ENCODE peak calls at places on chromosome 5, in nine cellular contexts. Q, B, U, D, M, J, O, E and S are unnamed samples.

GRCh38 chr5:96083361-96083881 is 121.8 kb upstream of the ELL2 start:
- DNase-seq in U (no peak), M (no peak), D (no peak), O (peak; percentile 78), Q (no peak), E (no peak), B (no peak), J (peak; percentile 27), S (no peak)

GRCh38 chr5:109825450-109825849 is 135.7 kb downstream of the MAN2A1 start:
- DNase-seq in B (peak; percentile 14), Q (no peak), E (no peak), J (peak; percentile 43), D (no peak), M (no peak), U (no peak), O (no peak), S (no peak)

GRCh38 chr5:5316333-5316732 is 106.1 kb upstream of the ICE1 start:
- DNase-seq in J (no peak), Q (no peak), U (no peak), D (no peak), M (no peak), B (no peak), E (no peak), O (peak; percentile 55), S (no peak)

GRCh38 chr5:68798877-68799276 is 294.9 kb upstream of the SLC30A5 start:
- DNase-seq in O (no peak), B (no peak), E (no peak), U (no peak), J (no peak), Q (no peak), D (no peak), M (no peak), S (no peak)

GRCh38 chr5:861442-862366 is 10.9 kb upstream of the ZDHHC11 start:
- DNase-seq in Q (no peak), B (no peak), M (no peak), J (no peak), D (no peak), E (no peak), O (no peak), U (no peak), S (no peak)

GRCh38 chr5:56314536-56314935 is 81.4 kb upstream of the ANKRD55 start:
- DNase-seq in B (peak; percentile 57), O (peak; percentile 85), Q (no peak), U (no peak), D (no peak), M (no peak), E (no peak), J (no peak), S (no peak)

GRCh38 chr5:141669519-141669918 is 12.5 kb downstream of the ARAP3 start:
- DNase-seq in B (no peak), D (no peak), J (no peak), E (no peak), U (no peak), Q (no peak), M (no peak), O (no peak), S (no peak)

GRCh38 chr5:40682431-40683017 is 2.8 kb downstream of the PTGER4 start:
- DNase-seq in E (no peak), M (peak; percentile 74), O (no peak), B (no peak), D (no peak), U (no peak), Q (no peak), J (peak; percentile 48), S (no peak)

GRCh38 chr5:175616083-175616482 is 41.8 kb upstream of the HRH2 start:
- DNase-seq in O (no peak), M (no peak), D (no peak), U (no peak), B (no peak), Q (no peak), J (no peak), E (no peak), S (no peak)

GRCh38 chr5:112210430-112211005 is 208.6 kb downstream of the EPB41L4A start:
- DNase-seq in B (peak; percentile 57), O (peak; percentile 41), M (no peak), D (no peak), E (no peak), U (no peak), J (peak; percentile 17), Q (peak; percentile 24), S (peak; percentile 34)

GRCh38 chr5:1352231-1352825 is 7.4 kb upstream of the CLPTM1L start:
- DNase-seq in D (no peak), Q (no peak), O (no peak), M (no peak), B (no peak), J (no peak), E (no peak), U (no peak), S (no peak)

DNA sequence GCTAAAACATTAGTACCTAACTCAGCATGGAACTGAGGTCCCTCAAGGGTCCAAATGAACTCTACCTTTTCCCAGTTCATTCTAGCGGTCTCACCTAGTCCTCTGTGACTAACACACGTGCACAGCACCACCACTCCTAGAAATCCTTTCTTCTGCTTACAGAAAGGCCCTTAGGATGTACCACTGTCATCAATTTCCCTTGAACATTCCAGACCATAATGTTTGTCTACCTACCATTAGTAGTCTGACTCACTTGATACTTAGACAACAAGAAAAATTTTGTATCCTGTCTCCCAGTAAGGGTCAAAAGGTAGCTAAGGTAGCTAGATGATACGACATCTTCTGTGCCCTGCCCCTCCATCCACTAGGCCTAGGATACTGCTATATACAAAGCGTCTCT is 166.6 kb downstream of the TSSK1B start:
- DNase-seq in D (no peak), E (no peak), U (no peak), Q (no peak), M (no peak), O (no peak), J (no peak), B (no peak), S (no peak)
- TF ChIP-seq CTCF in D (no peak), E (no peak), U (no peak), Q (no peak), M (no peak), O (no peak), J (no peak), B (no peak), S (no peak)

DNA sequence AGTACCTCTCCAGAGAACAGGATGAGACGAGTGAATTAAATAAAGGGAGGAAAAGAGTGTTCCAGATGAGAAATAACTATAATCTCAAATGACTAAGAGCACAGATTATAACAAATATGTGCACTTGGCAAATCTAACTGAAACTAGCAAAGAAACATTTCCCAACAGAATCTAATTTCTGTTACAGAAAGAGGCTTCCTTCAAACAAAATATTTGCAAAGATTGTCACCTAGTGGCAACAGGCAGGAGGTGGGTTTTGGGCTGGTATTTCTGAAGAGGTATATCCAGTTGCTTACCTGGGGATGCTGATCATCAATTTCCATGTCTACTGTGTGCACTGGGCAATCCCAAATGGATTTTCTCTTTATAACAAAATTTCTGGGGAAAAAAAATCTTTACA is 5.6 kb upstream of the SPDL1 start:
- DNase-seq in O (no peak), B (peak; percentile 66), Q (no peak), U (no peak), J (no peak), E (no peak), M (no peak), D (no peak), S (no peak)
- TF ChIP-seq CTCF in O (peak; percentile 25), B (peak; percentile 63), Q (peak; percentile 45), U (no peak), J (peak; percentile 35), E (peak; percentile 29), M (no peak), D (peak; percentile 42), S (peak; percentile 56)

DNA sequence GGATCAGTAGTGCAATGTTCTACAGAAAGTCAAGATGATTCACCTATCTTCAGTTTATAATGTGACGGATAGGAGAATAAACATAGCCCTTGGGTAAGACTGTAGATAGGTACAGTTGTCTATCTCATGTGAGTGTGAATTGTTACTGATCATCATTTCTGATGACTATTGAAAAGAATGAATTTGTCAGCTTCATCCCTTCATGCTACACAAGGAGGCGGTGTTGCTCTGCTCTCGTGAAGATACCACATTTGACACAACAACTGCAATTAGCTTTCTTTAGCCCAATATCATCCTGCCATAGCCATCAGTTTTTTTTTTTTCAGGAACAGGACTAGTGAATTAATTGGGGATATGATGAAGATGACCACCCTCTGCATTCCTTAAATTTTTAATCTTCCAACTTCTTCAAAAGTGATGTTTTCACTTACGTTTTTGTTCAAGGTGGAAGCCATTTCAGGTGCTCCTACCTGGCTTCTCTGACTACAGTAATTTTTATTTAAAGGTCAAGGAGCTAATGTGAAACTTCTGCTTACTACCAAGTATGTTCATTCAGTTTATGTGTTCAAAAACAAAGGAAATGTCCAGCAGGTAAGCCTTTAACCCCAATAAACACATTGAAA is 152.9 kb upstream of the MOCS2 start:
- DNase-seq in B (peak; percentile 81), O (peak; percentile 68), D (no peak), M (no peak), Q (peak; percentile 13), J (peak; percentile 72), E (no peak), U (no peak), S (no peak)
- TF ChIP-seq CTCF in B (peak; percentile 80), O (peak; percentile 76), D (peak; percentile 48), M (no peak), Q (peak; percentile 44), J (peak; percentile 90), E (no peak), U (peak; percentile 48), S (peak; percentile 62)

DNA sequence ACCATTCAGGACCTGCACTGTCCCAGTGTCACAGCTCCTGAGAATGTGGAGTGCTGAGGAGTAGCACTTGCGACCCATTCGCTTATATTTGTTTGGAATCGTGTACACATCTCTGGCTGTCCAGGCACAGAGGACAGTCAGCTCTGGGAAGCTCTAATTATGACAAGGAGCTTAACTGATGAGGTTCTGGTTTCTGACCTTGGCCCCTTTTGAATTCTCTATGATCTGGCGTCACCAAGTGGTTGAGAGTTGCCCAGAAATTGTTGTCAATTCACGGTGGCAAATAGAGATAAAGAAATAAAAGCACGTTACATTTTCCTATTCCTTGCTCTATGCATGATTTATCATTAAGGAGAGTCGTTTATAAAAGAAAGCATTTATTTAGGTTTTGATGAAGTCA is 34.9 kb upstream of the LECT2 start:
- DNase-seq in J (no peak), D (no peak), M (no peak), U (no peak), O (no peak), B (no peak), E (no peak), Q (no peak), S (no peak)
- TF ChIP-seq CTCF in J (no peak), D (no peak), M (no peak), U (no peak), O (no peak), B (no peak), E (no peak), Q (no peak), S (no peak)